ENCODE peak calls at places on chromosome 12, in nine cellular contexts. Z is tibial artery; Y is activated CD8-positive, alpha-beta memory T cell treated with anti-CD3 and anti-CD28 coated beads, Interleukin-2, amount 10 ng/mL, durations not matched to agents 7 days and 5 days; R is fibroblast of the aortic adventitia; I is effector CD4-positive, alpha-beta T cell; A is left colon; G is astrocyte of the cerebellum; F is NCI-H774; E is H54. L is an unnamed sample.

GRCh38 chr12:66107451-66107915 is 23.1 kb downstream of the LLPH start:
- DNase-seq in Y (peak), A (peak), F (peak), R (peak), G (peak), I (peak), E (peak), Z (no peak), L (peak)

GRCh38 chr12:12817611-12818010 is 4.5 kb downstream of the DDX47 start:
- DNase-seq in R (no peak), G (no peak), F (no peak), I (no peak), A (no peak), E (no peak), Y (no peak), Z (no peak), L (no peak)

GRCh38 chr12:90909069-90909676 is 45.8 kb downstream of the CCER1 start:
- DNase-seq in Z (no peak), G (peak), Y (no peak), I (no peak), F (peak), E (no peak), A (no peak), R (peak), L (peak)

GRCh38 chr12:56220611-56221232 is 1.0 kb downstream of the RNF41 start:
- DNase-seq in Y (no peak), G (no peak), A (no peak), E (no peak), I (no peak), F (no peak), Z (no peak), R (peak), L (no peak)

GRCh38 chr12:111304642-111305071 is 64.2 kb downstream of the PHETA1 start:
- DNase-seq in E (peak), F (no peak), I (no peak), Z (no peak), A (no peak), Y (peak), R (peak), G (no peak), L (no peak)

GRCh38 chr12:47812797-47813490 is 6.8 kb downstream of the HDAC7 start:
- DNase-seq in Y (peak), G (peak), Z (peak), A (peak), F (no peak), E (peak), R (peak), I (peak), L (peak)

GRCh38 chr12:93745304-93745703 is 68.1 kb downstream of the CRADD start:
- DNase-seq in R (no peak), G (no peak), I (no peak), A (no peak), E (no peak), F (no peak), Y (no peak), Z (no peak), L (no peak)

GRCh38 chr12:93098077-93098476 is 169.0 kb upstream of the EEA1 start:
- DNase-seq in Y (peak), Z (no peak), G (no peak), F (peak), E (no peak), I (peak), A (peak), R (peak), L (peak)

GRCh38 chr12:22626429-22626828 is 1.5 kb downstream of the ETNK1 start:
- DNase-seq in A (no peak), F (no peak), I (no peak), Y (no peak), Z (no peak), G (peak), E (no peak), R (peak), L (no peak)

GRCh38 chr12:28893365-28893764 is 255.7 kb upstream of the FAR2 start:
- DNase-seq in A (no peak), R (peak), Z (no peak), I (no peak), Y (no peak), E (no peak), G (no peak), F (no peak), L (peak)

GRCh38 chr12:64252708-64253107 is 30.6 kb upstream of the KICS2 start:
- DNase-seq in Z (no peak), F (no peak), G (no peak), I (no peak), Y (no peak), R (peak), E (no peak), A (no peak), L (peak)

GRCh38 chr12:27424631-27425230 is 21.8 kb upstream of the SMCO2 start:
- DNase-seq in A (no peak), G (peak), E (no peak), R (peak), Z (no peak), F (no peak), Y (no peak), I (no peak), L (peak)

GRCh38 chr12:57085999-57086950 is 2.6 kb upstream of the NAB2 start:
- DNase-seq in Z (peak), G (no peak), I (peak), E (no peak), R (peak), F (peak), Y (peak), A (peak), L (peak)

GRCh38 chr12:11209098-11209497 is 22.4 kb upstream of the TAS2R42 start:
- DNase-seq in R (no peak), F (no peak), I (no peak), E (no peak), G (no peak), Y (no peak), A (no peak), Z (no peak), L (no peak)

GRCh38 chr12:13234045-13234641 is 37.6 kb downstream of the EMP1 start:
- DNase-seq in Y (peak), G (peak), E (peak), Z (no peak), F (no peak), A (no peak), R (peak), I (peak), L (peak)

GRCh38 chr12:131366261-131366871 is 344.5 kb upstream of the SFSWAP start:
- DNase-seq in Y (no peak), E (no peak), R (no peak), F (no peak), A (no peak), I (no peak), G (no peak), Z (no peak), L (no peak)

GRCh38 chr12:108004368-108004767 is 124.7 kb upstream of the WSCD2 start:
- DNase-seq in F (no peak), A (no peak), Z (no peak), G (no peak), I (no peak), R (no peak), Y (no peak), E (no peak), L (no peak)

L was measured in fibroblast of the conjunctiva.